ENCODE peak calls at places on chromosomes 16 and 17, in five cellular contexts. N is A549; S is CD4-positive, alpha-beta T cell; L is ascending aorta; A is AG09319. I is an unnamed sample.

GRCh38 chr16:85376292-85377095 is 236.6 kb upstream of the GSE1 start:
- DNase-seq in N (no peak), S (no peak), L (no peak), A (no peak), I (no peak)

GRCh38 chr16:77782694-77783093 is 5.7 kb upstream of the VAT1L start:
- DNase-seq in A (no peak), N (peak), L (no peak), S (no peak), I (no peak)

GRCh38 chr17:49543860-49544259 is 31.8 kb upstream of the NXPH3 start:
- DNase-seq in L (no peak), S (no peak), N (no peak), A (no peak), I (no peak)

GRCh38 chr17:54180919-54181318 is 358.2 kb downstream of the KIF2B start:
- DNase-seq in A (no peak), L (no peak), N (no peak), S (no peak), I (no peak)

GRCh38 chr17:72456026-72456569 is 335.3 kb downstream of the SOX9 start:
- DNase-seq in A (no peak), L (no peak), N (peak), S (no peak), I (no peak)

GRCh38 chr16:27264151-27264550 is 4.4 kb downstream of the NSMCE1 start:
- DNase-seq in N (no peak), L (no peak), A (no peak), S (no peak), I (no peak)

GRCh38 chr16:8887952-8888560 is 5.9 kb downstream of the LITAFD start:
- DNase-seq in L (no peak), S (no peak), N (no peak), A (no peak), I (no peak)

GRCh38 chr17:1022278-1023024 is 25.5 kb downstream of the TIMM22 start:
- DNase-seq in L (peak), A (no peak), N (no peak), S (no peak), I (no peak)

GRCh38 chr16:74635303-74635702 is 28.4 kb upstream of the GLG1 start:
- DNase-seq in N (no peak), A (no peak), L (no peak), S (no peak), I (no peak)

GRCh38 chr16:50193594-50193993 is 40.5 kb downstream of the TENT4B start:
- DNase-seq in L (no peak), A (no peak), S (no peak), N (no peak), I (no peak)

GRCh38 chr16:1493746-1494094 is 560 bp downstream of the TELO2 start:
- DNase-seq in A (no peak), S (no peak), L (no peak), N (no peak), I (no peak)

GRCh38 chr17:19904412-19904811 is 36.7 kb upstream of the ULK2 start:
- DNase-seq in N (no peak), S (no peak), A (no peak), L (no peak), I (no peak)

GRCh38 chr17:6261496-6261895 is 173.4 kb downstream of the AIPL1 start:
- DNase-seq in A (no peak), N (no peak), S (no peak), L (no peak), I (no peak)

GRCh38 chr17:28912281-28912937 is 9.5 kb upstream of the DHRS13 start:
- DNase-seq in L (no peak), S (no peak), A (no peak), N (peak), I (no peak)

GRCh38 chr16:84742561-84743200 is 42.9 kb downstream of the USP10 start:
- DNase-seq in A (no peak), L (no peak), S (no peak), N (no peak), I (no peak)

GRCh38 chr16:79267781-79268180 is 332.8 kb downstream of the MAF start:
- DNase-seq in L (no peak), N (no peak), A (no peak), S (no peak), I (no peak)

GRCh38 chr16:27398894-27399853 is 2.8 kb upstream of the IL21R start:
- DNase-seq in N (no peak), L (no peak), S (no peak), A (no peak), I (no peak)

GRCh38 chr16:53822936-53823529 is 119.1 kb downstream of the FTO start:
- DNase-seq in N (no peak), L (no peak), A (no peak), S (no peak), I (no peak)

GRCh38 chr16:53817812-53818211 is 113.9 kb downstream of the FTO start:
- DNase-seq in S (no peak), N (no peak), A (no peak), L (no peak), I (no peak)

GRCh38 chr16:53821957-53822625 is 118.1 kb downstream of the FTO start:
- DNase-seq in A (no peak), N (peak), S (no peak), L (no peak), I (no peak)

GRCh38 chr16:53817117-53817516 is 113.2 kb downstream of the FTO start:
- DNase-seq in L (no peak), A (peak), N (peak), S (no peak), I (no peak)

DNA sequence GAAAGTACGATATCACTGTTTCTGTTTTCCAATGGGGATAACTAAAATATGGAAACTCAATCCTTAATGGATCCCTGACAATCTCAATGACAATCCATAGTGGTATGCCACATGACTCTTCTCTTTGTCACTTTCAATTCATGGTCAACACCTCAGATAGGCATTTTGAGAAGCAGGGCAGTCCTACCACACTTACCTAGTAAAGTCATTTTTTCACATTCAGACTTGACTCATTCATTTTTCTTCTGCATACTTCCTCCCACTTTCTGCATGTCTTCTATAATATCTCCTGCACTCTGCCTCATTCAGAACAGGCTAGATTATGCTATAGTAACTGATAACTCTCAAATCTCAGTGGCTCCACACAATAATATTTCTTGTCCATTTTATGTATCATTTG is 117.5 kb downstream of the FTO start:
- DNase-seq in S (no peak), N (no peak), A (no peak), L (no peak), I (no peak)
- TF ChIP-seq CTCF in S (no peak), N (no peak), A (no peak), L (no peak), I (no peak)

GRCh38 chr17:56792267-56792666 is 41.5 kb downstream of the C17orf67 start:
- DNase-seq in N (no peak), L (no peak), S (no peak), A (no peak), I (no peak)
- TF ChIP-seq CTCF in N (no peak), L (no peak), S (no peak), A (no peak), I (no peak)

GRCh38 chr16:7449306-7449705 is 116.7 kb downstream of the RBFOX1 start:
- DNase-seq in N (no peak), S (no peak), L (no peak), A (no peak), I (no peak)

GRCh38 chr16:7443108-7443507 is 110.5 kb downstream of the RBFOX1 start:
- DNase-seq in S (no peak), L (no peak), N (no peak), A (no peak), I (no peak)

GRCh38 chr16:7440886-7441400 is 108.3 kb downstream of the RBFOX1 start:
- DNase-seq in A (no peak), N (no peak), S (no peak), L (no peak), I (no peak)

GRCh38 chr16:7449808-7450207 is 117.2 kb downstream of the RBFOX1 start:
- DNase-seq in S (no peak), L (no peak), A (no peak), N (no peak), I (no peak)

DNA sequence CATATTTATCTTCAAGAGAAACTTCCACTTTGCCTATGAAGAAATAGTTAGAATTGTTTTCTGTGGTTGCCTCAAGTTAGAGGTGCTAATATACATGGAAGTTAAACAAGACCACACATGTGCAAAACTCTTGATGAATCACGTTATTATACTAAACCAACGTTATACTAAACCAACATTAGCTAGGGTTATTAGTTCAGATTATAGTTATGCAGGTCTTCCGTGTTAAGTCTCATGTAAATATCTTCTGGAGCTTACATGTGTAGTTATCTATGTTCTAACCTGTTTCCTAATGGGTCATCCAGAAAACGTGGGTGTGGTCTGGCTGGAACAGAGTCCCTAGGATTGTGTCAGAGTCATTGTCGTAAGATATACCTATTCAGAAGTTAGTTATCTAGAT is 111.3 kb downstream of the RBFOX1 start:
- DNase-seq in N (no peak), S (no peak), A (no peak), L (no peak), I (no peak)
- TF ChIP-seq CTCF in N (no peak), S (no peak), A (no peak), L (no peak), I (no peak)

GRCh38 chr17:80860703-80861359 is 130.8 kb upstream of the CHMP6 start:
- DNase-seq in N (no peak), A (no peak), S (no peak), L (no peak), I (no peak)

GRCh38 chr17:80857721-80858171 is 133.9 kb upstream of the CHMP6 start:
- DNase-seq in A (no peak), N (no peak), L (no peak), S (no peak), I (no peak)

GRCh38 chr17:80858301-80859003 is 133.2 kb upstream of the CHMP6 start:
- DNase-seq in L (no peak), S (no peak), A (no peak), N (no peak), I (no peak)

GRCh38 chr17:80860101-80860671 is 131.5 kb upstream of the CHMP6 start:
- DNase-seq in L (no peak), S (no peak), A (no peak), N (no peak), I (no peak)

GRCh38 chr17:80859004-80859941 is 132.4 kb upstream of the CHMP6 start:
- DNase-seq in L (peak), A (peak), N (peak), S (no peak), I (no peak)
- TF ChIP-seq CTCF in L (no peak), A (peak), N (peak), S (no peak), I (no peak)

I was measured in natural killer cell.